ENCODE peak calls at places on chromosomes 12 and 14, in seven cellular contexts. V is amniotic epithelial cell, E is activated T-helper 1 cell treated with Interleukin-2 at 50 U/mL for 16 hours, H is amniotic stem cell, R is SW 1271, P is GM04504, I is transverse colon. K is an unnamed sample.

GRCh38 chr12:45986646-45987338 is 3.6 kb downstream of the SCAF11 start:
- DNase-seq in V (no peak), E (no peak), H (no peak), R (no peak), P (no peak), I (no peak), K (no peak)

GRCh38 chr14:95260537-95261440 is 58.9 kb downstream of the CLMN start:
- DNase-seq in V (peak), E (no peak), H (no peak), R (no peak), P (no peak), I (no peak), K (peak)

GRCh38 chr14:99261916-99262787 is 9.8 kb downstream of the BCL11B start:
- DNase-seq in V (no peak), E (peak), H (no peak), R (no peak), P (no peak), I (peak), K (no peak)

GRCh38 chr14:73764406-73764805 is 50.2 kb upstream of the PNMA1 start:
- DNase-seq in V (no peak), E (no peak), H (no peak), R (no peak), P (no peak), I (peak), K (no peak)

GRCh38 chr14:35296505-35296904 is 4.3 kb downstream of the PSMA6 start:
- DNase-seq in V (no peak), E (no peak), H (no peak), R (no peak), P (no peak), I (no peak), K (no peak)

GRCh38 chr14:96362071-96362964 is 823 bp downstream of the ATG2B start:
- DNase-seq in V (peak), E (peak), H (no peak), R (peak), P (peak), I (peak), K (peak)

GRCh38 chr12:49357099-49357678 is 10.1 kb upstream of the SPATS2 start:
- DNase-seq in V (peak), E (no peak), H (peak), R (no peak), P (no peak), I (no peak), K (no peak)

GRCh38 chr12:109727039-109727723 is 13.6 kb downstream of the FAM222A start:
- DNase-seq in V (no peak), E (no peak), H (no peak), R (no peak), P (no peak), I (no peak), K (no peak)

GRCh38 chr14:100539319-100539645 is 47.9 kb downstream of the BEGAIN start:
- DNase-seq in V (no peak), E (no peak), H (no peak), R (no peak), P (no peak), I (peak), K (no peak)

GRCh38 chr14:68976160-68977067 is 2.7 kb downstream of the ACTN1 start:
- DNase-seq in V (no peak), E (no peak), H (no peak), R (no peak), P (no peak), I (peak), K (no peak)

GRCh38 chr14:55294603-55295002 is 23.4 kb downstream of the FBXO34 start:
- DNase-seq in V (no peak), E (no peak), H (no peak), R (no peak), P (no peak), I (no peak), K (no peak)

GRCh38 chr14:81366259-81366658 is 33.9 kb downstream of the STON2 start:
- DNase-seq in V (no peak), E (no peak), H (no peak), R (no peak), P (no peak), I (no peak), K (no peak)

K was measured in NCI-H226.